ENCODE peak calls at places on chromosomes 1 and 21, in nine cellular contexts. N is ovary, R is psoas muscle, T is left ventricle myocardium inferior, Z is trophoblast cell, W is GM23338, V is left lung, F is prostate gland, M is neuronal stem cell. H is an unnamed sample. For H3K27me3 and H3K4me1, the result is how much of the 10 kb centered on the place peaks cover.

GRCh38 chr1:20183876-20184275 is 2.0 kb upstream of the UBXN10 start:
- DNase-seq in N (no peak), R (no peak), T (no peak), Z (peak), W (no peak), V (no peak), F (no peak), M (no peak), H (no peak)

GRCh38 chr21:44513389-44514217 is 26.4 kb downstream of the KRTAP10-1 start:
- DNase-seq in N (no peak), R (peak), T (no peak), Z (no peak), W (no peak), V (no peak), F (no peak), M (no peak), H (no peak)

GRCh38 chr1:20437640-20438039 is 48.4 kb downstream of the CAMK2N1 start:
- DNase-seq in N (no peak), R (no peak), T (no peak), Z (peak), W (no peak), V (no peak), F (no peak), M (no peak), H (no peak)

GRCh38 chr1:24173638-24174325 is 13.3 kb downstream of the IFNLR1 start:
- DNase-seq in N (no peak), R (no peak), T (no peak), Z (no peak), W (no peak), V (no peak), F (no peak), M (no peak), H (no peak)

GRCh38 chr1:77900687-77901293 is 12.4 kb downstream of the NEXN start:
- DNase-seq in N (no peak), R (no peak), T (no peak), Z (peak), W (peak), V (no peak), F (peak), M (peak), H (no peak)

GRCh38 chr1:30379684-30380624 is 343.4 kb downstream of the MATN1 start:
- DNase-seq in N (peak), R (no peak), T (no peak), Z (peak), W (peak), V (no peak), F (peak), M (peak), H (no peak)

GRCh38 chr1:101144868-101145808 is 91.7 kb upstream of the S1PR1 start:
- DNase-seq in N (no peak), R (no peak), T (no peak), Z (no peak), W (no peak), V (no peak), F (no peak), M (no peak), H (no peak)

GRCh38 chr1:111707906-111708305 is 31.3 kb downstream of the INKA2 start:
- DNase-seq in N (no peak), R (no peak), T (no peak), Z (no peak), W (no peak), V (no peak), F (no peak), M (no peak), H (no peak)

GRCh38 chr1:14392161-14392886 is 206.2 kb upstream of the KAZN start:
- DNase-seq in N (no peak), R (no peak), T (no peak), Z (no peak), W (no peak), V (no peak), F (no peak), M (no peak), H (no peak)

GRCh38 chr1:46996659-46997281 is 26.7 kb upstream of the CYP4X1 start:
- DNase-seq in N (no peak), R (no peak), T (no peak), Z (no peak), W (no peak), V (no peak), F (no peak), M (no peak), H (no peak)

DNA sequence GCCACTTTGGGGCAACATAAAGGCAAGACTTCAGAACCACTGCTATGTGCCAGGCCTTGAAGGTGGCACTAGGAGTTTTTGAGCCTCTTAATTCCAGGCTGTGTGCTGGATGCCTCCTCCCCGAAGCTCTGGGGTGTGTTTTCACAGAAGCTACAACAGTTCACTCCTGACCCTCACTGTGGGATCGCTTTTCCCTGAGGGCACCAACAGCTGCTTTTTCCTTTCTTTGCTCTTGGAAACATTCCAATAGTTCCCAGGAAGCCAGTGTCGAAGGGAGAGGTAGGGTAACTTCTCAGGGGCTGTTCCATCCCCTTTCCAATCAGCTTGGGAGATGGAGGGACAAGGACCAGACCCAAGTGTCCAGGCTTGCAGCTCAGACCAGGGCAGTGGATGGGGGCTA is 153.4 kb downstream of the C1orf94 start:
- DNase-seq in N (no peak), R (no peak), T (no peak), Z (no peak), W (no peak), V (no peak), F (no peak), M (no peak), H (no peak)
- H3K27me3 ChIP-seq in N (under half), R (under half), T (half or more), Z (under half), W (under half), V (under half), F (under half), M (under half), H (under half)

GRCh38 chr1:200512191-200512590 is 102.4 kb upstream of the ZNF281 start:
- DNase-seq in N (no peak), R (no peak), T (no peak), Z (no peak), W (no peak), V (no peak), F (no peak), M (no peak), H (no peak)
- H3K4me1 ChIP-seq in N (under half), R (under half), T (under half), Z (under half), W (under half), V (under half), F (under half), M (under half), H (under half)

GRCh38 chr1:230641346-230641745 is 935 bp upstream of the COG2 start:
- DNase-seq in N (no peak), R (no peak), T (no peak), Z (no peak), W (no peak), V (no peak), F (no peak), M (no peak), H (no peak)
- H3K4me3 ChIP-seq in N (no peak), R (no peak), T (no peak), Z (no peak), W (peak), V (no peak), F (no peak), M (no peak), H (no peak)

GRCh38 chr1:41382531-41383090 is 21.4 kb downstream of the FOXO6 start:
- DNase-seq in N (peak), R (peak), T (peak), Z (no peak), W (peak), V (peak), F (peak), M (no peak), H (no peak)

GRCh38 chr1:41380195-41380594 is 19.0 kb downstream of the FOXO6 start:
- DNase-seq in N (peak), R (no peak), T (no peak), Z (no peak), W (no peak), V (no peak), F (no peak), M (no peak), H (no peak)

GRCh38 chr1:41380979-41381690 is 19.9 kb downstream of the FOXO6 start:
- DNase-seq in N (peak), R (peak), T (peak), Z (no peak), W (no peak), V (no peak), F (no peak), M (no peak), H (peak)

GRCh38 chr1:41383094-41383852 is 22.0 kb downstream of the FOXO6 start:
- DNase-seq in N (peak), R (peak), T (no peak), Z (no peak), W (peak), V (no peak), F (no peak), M (no peak), H (peak)

GRCh38 chr1:41381691-41382530 is 20.7 kb downstream of the FOXO6 start:
- DNase-seq in N (peak), R (peak), T (no peak), Z (no peak), W (peak), V (no peak), F (no peak), M (no peak), H (no peak)
- H3K27me3 ChIP-seq in N (under half), R (under half), T (under half), Z (under half), W (half or more), V (under half), F (under half), M (half or more), H (under half)